ENCODE peak calls at places on chromosomes 12 and 14, in four cellular contexts. U is sigmoid colon, L is HCT116, Q is upper lobe of left lung. D is an unnamed sample.

GRCh38 chr14:30214456-30215090 is 286.9 kb upstream of the PRKD1 start:
- DNase-seq in U (no peak), L (peak), Q (no peak), D (no peak)

GRCh38 chr14:90778468-90779255 is 37.6 kb downstream of the TTC7B start:
- DNase-seq in U (no peak), L (no peak), Q (no peak), D (no peak)

GRCh38 chr12:128771681-128772080 is 52.1 kb downstream of the SLC15A4 start:
- DNase-seq in U (no peak), L (no peak), Q (no peak), D (no peak)

GRCh38 chr14:75343914-75344313 is 65.3 kb downstream of the FOS start:
- DNase-seq in U (no peak), L (no peak), Q (no peak), D (no peak)

GRCh38 chr12:50052964-50053363 is 4.4 kb upstream of the ASIC1 start:
- DNase-seq in U (no peak), L (no peak), Q (no peak), D (no peak)

GRCh38 chr14:55015006-55015405 is 11.9 kb downstream of the WDHD1 start:
- DNase-seq in U (no peak), L (no peak), Q (no peak), D (no peak)

GRCh38 chr12:123085730-123086487 is 65.0 kb downstream of the PITPNM2 start:
- DNase-seq in U (no peak), L (peak), Q (no peak), D (peak)

GRCh38 chr12:123282111-123282510 is 10.5 kb upstream of the CDK2AP1 start:
- DNase-seq in U (no peak), L (no peak), Q (no peak), D (no peak)

GRCh38 chr12:42284157-42284556 is 41.7 kb downstream of the ZCRB1 start:
- DNase-seq in U (no peak), L (no peak), Q (no peak), D (no peak)

GRCh38 chr14:95295600-95296376 is 23.9 kb downstream of the CLMN start:
- DNase-seq in U (no peak), L (no peak), Q (no peak), D (no peak)

GRCh38 chr12:6285063-6285477 is 25.4 kb upstream of the PLEKHG6 start:
- DNase-seq in U (peak), L (no peak), Q (no peak), D (peak)

GRCh38 chr14:65414961-65415589 is 2.5 kb downstream of the FUT8 start:
- DNase-seq in U (no peak), L (no peak), Q (no peak), D (no peak)

GRCh38 chr12:1660304-1661187 is 30.3 kb upstream of the ADIPOR2 start:
- DNase-seq in U (peak), L (no peak), Q (no peak), D (peak)

GRCh38 chr12:132477703-132478432 is 12.1 kb upstream of the FBRSL1 start:
- DNase-seq in U (no peak), L (no peak), Q (no peak), D (no peak)

GRCh38 chr12:111046896-111047295 is 126.5 kb upstream of the MYL2 start:
- DNase-seq in U (no peak), L (no peak), Q (peak), D (no peak)

GRCh38 chr14:90408713-90409112 is 11.9 kb downstream of the CALM1 start:
- DNase-seq in U (no peak), L (no peak), Q (no peak), D (no peak)

GRCh38 chr14:32047791-32048190 is 29.3 kb upstream of the ARHGAP5 start:
- DNase-seq in U (no peak), L (no peak), Q (no peak), D (no peak)

GRCh38 chr12:50971946-50972345 is 19.6 kb downstream of the HIGD1C start:
- DNase-seq in U (no peak), L (no peak), Q (no peak), D (no peak)

GRCh38 chr12:95611676-95612309 is 60.5 kb upstream of the USP44 start:
- DNase-seq in U (no peak), L (peak), Q (no peak), D (no peak)

GRCh38 chr12:127621366-127621765 is 645.6 kb upstream of the TMEM132C start:
- DNase-seq in U (peak), L (no peak), Q (peak), D (no peak)

GRCh38 chr12:127625372-127625771 is 641.6 kb upstream of the TMEM132C start:
- DNase-seq in U (no peak), L (no peak), Q (no peak), D (no peak)

GRCh38 chr12:127623362-127623761 is 643.6 kb upstream of the TMEM132C start:
- DNase-seq in U (no peak), L (no peak), Q (no peak), D (peak)

GRCh38 chr12:127619869-127620769 is 646.9 kb upstream of the TMEM132C start:
- DNase-seq in U (no peak), L (no peak), Q (no peak), D (no peak)

DNA sequence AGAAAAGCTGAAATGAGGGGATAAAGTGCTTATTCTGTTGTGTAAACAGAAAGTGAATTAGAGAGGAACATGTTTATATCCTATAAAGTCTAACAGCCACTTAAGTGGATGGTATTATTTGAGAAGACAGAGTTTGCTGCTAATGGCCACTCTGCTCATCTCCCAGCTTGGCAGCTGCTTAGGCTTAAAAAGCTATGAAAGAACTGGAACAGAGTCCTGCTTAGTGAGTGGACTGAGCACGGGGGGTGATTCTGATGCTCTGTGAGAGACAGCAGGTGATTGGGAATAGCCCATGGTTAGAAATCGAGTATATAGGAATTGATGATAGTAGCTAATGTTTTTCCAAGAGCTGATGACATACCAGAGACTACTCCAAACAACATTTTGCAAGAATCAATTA is 646.0 kb upstream of the TMEM132C start:
- DNase-seq in U (no peak), L (no peak), Q (no peak), D (no peak)
- H3K27ac ChIP-seq in U (no peak), L (no peak), Q (no peak), D (no peak)

DNA sequence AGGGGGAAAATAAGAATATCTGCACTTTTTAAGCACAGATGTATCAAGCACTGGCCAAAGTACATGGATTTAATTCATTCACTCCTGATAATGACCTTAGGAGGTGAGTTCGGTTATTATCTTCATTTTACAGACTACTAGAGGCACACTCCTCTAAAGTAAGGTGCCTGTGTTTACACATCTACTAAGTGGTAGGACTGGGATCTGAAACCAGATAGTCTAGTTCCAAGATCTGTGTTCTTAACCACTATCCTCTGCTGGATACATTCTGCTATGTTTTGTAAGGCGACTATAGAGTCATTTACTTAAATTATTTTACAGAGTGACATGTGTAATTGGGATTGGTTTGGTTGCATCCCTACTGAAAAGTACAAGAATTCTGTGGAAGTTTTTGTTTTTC is 175.3 kb downstream of the ESR2 start:
- DNase-seq in U (no peak), L (no peak), Q (no peak), D (no peak)
- TF ChIP-seq POLR2AphosphoS5 in U (no peak), L (no peak), Q (no peak), D (no peak)

GRCh38 chr14:39682000-39682399 is 249.8 kb upstream of the FBXO33 start:
- DNase-seq in U (no peak), L (no peak), Q (no peak), D (no peak)
- TF ChIP-seq CTCF in U (no peak), L (no peak), Q (no peak), D (no peak)

GRCh38 chr12:14281539-14281938 is 83.9 kb upstream of the ATF7IP start:
- DNase-seq in U (no peak), L (no peak), Q (no peak), D (no peak)
- H3K27ac ChIP-seq in U (no peak), L (no peak), Q (no peak), D (no peak)

GRCh38 chr12:92544321-92544720 is 158.5 kb upstream of the PLEKHG7 start:
- DNase-seq in U (no peak), L (no peak), Q (no peak), D (no peak)

GRCh38 chr12:92546259-92546825 is 156.4 kb upstream of the PLEKHG7 start:
- DNase-seq in U (no peak), L (no peak), Q (no peak), D (no peak)

GRCh38 chr12:92543872-92544271 is 158.9 kb upstream of the PLEKHG7 start:
- DNase-seq in U (no peak), L (no peak), Q (no peak), D (no peak)

GRCh38 chr12:92541024-92541423 is 161.8 kb upstream of the PLEKHG7 start:
- DNase-seq in U (no peak), L (no peak), Q (no peak), D (no peak)

GRCh38 chr12:92543359-92543758 is 159.4 kb upstream of the PLEKHG7 start:
- DNase-seq in U (no peak), L (no peak), Q (no peak), D (peak)
- TF ChIP-seq POLR2AphosphoS5 in U (no peak), L (no peak), Q (no peak), D (peak)

D was measured in stomach.